ENCODE peak calls at places on chromosomes 12 and 14, in ten cellular contexts. J, B, F, Q, N, G, R, Z, A and U are unnamed samples.

GRCh38 chr12:75656650-75657049 is 145.2 kb upstream of the KRR1 start:
- DNase-seq in G (no peak), N (peak), A (no peak), Z (no peak), Q (peak), J (peak), B (no peak), F (no peak), R (no peak), U (no peak)

GRCh38 chr12:127014079-127014478 is 1252.9 kb upstream of the TMEM132C start:
- DNase-seq in Q (no peak), B (no peak), G (no peak), F (no peak), Z (no peak), J (no peak), N (no peak), A (no peak), R (no peak), U (no peak)

GRCh38 chr12:77032406-77032805 is 33.0 kb downstream of the E2F7 start:
- DNase-seq in N (no peak), Z (no peak), F (no peak), J (no peak), Q (no peak), A (no peak), G (no peak), R (no peak), B (no peak), U (no peak)

GRCh38 chr12:106022568-106023012 is 116.2 kb downstream of the NUAK1 start:
- DNase-seq in A (no peak), B (no peak), Z (no peak), F (no peak), G (no peak), Q (no peak), J (peak), N (no peak), R (no peak), U (no peak)

GRCh38 chr12:16076553-16076952 is 165.4 kb downstream of the DERA start:
- DNase-seq in J (peak), R (peak), A (peak), Q (no peak), N (no peak), B (no peak), F (no peak), Z (no peak), G (no peak), U (no peak)

GRCh38 chr12:46518729-46519128 is 146.2 kb upstream of the SLC38A2 start:
- DNase-seq in J (peak), Q (no peak), N (no peak), R (no peak), B (no peak), Z (no peak), A (no peak), G (no peak), F (no peak), U (no peak)

GRCh38 chr12:22986997-22987396 is 362.0 kb downstream of the ETNK1 start:
- DNase-seq in Z (no peak), J (no peak), B (no peak), N (no peak), A (no peak), Q (no peak), R (no peak), F (no peak), G (no peak), U (no peak)

GRCh38 chr14:20460458-20461229 is 590 bp downstream of the PIP4P1 start:
- DNase-seq in R (peak), N (peak), Z (peak), F (peak), G (no peak), Q (no peak), B (peak), J (no peak), A (peak), U (peak)

GRCh38 chr14:104826197-104826857 is 25.4 kb downstream of the ZBTB42 start:
- DNase-seq in Z (peak), F (peak), N (peak), R (peak), Q (peak), A (peak), G (peak), B (peak), J (peak), U (peak)

GRCh38 chr14:32693114-32693513 is 245.6 kb upstream of the NPAS3 start:
- DNase-seq in B (peak), J (peak), G (no peak), Z (no peak), F (peak), R (no peak), Q (no peak), N (no peak), A (no peak), U (peak)

GRCh38 chr12:243381-243780 is 19.3 kb downstream of the SLC6A13 start:
- DNase-seq in B (no peak), J (no peak), R (no peak), Z (no peak), Q (no peak), A (no peak), N (no peak), F (no peak), G (no peak), U (no peak)

GRCh38 chr12:34291426-34291901 is 269.2 kb downstream of the ALG10 start:
- DNase-seq in Z (peak), A (no peak), N (no peak), R (no peak), B (peak), F (no peak), Q (no peak), G (no peak), J (no peak), U (peak)

GRCh38 chr12:27807063-27807703 is 27.1 kb upstream of the MANSC4 start:
- DNase-seq in Z (no peak), F (no peak), N (peak), G (no peak), R (no peak), A (no peak), J (no peak), Q (no peak), B (no peak), U (no peak)
- TF ChIP-seq CTCF in Z (no peak), F (no peak), N (no peak), G (no peak), R (peak), A (no peak), J (no peak), Q (no peak), B (no peak), U (no peak)

DNA sequence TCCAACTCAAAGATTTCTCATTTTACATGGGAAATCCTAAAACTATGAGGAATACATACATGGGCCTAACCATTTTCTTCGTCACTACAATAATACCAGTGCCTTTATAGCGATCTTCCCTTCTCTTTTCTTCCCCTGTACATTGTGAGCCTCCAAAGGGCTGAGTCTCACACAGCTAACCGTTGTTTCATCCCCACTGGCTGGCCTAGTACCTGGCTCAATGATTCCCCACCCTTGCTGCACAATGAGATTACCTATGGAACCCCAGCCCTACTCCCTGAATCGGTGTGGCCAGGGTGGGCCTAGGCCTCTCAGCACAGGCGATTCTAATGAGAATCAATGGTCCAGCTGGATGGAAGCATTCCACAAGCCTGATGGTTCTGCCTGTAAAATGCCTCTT is 16.1 kb downstream of the PPTC7 start:
- DNase-seq in N (no peak), G (no peak), J (no peak), Z (no peak), Q (no peak), B (no peak), F (no peak), R (no peak), A (no peak), U (no peak)
- H3K27ac ChIP-seq in N (no peak), G (peak), J (no peak), Z (no peak), Q (no peak), B (no peak), F (no peak), R (no peak), A (no peak), U (no peak)

DNA sequence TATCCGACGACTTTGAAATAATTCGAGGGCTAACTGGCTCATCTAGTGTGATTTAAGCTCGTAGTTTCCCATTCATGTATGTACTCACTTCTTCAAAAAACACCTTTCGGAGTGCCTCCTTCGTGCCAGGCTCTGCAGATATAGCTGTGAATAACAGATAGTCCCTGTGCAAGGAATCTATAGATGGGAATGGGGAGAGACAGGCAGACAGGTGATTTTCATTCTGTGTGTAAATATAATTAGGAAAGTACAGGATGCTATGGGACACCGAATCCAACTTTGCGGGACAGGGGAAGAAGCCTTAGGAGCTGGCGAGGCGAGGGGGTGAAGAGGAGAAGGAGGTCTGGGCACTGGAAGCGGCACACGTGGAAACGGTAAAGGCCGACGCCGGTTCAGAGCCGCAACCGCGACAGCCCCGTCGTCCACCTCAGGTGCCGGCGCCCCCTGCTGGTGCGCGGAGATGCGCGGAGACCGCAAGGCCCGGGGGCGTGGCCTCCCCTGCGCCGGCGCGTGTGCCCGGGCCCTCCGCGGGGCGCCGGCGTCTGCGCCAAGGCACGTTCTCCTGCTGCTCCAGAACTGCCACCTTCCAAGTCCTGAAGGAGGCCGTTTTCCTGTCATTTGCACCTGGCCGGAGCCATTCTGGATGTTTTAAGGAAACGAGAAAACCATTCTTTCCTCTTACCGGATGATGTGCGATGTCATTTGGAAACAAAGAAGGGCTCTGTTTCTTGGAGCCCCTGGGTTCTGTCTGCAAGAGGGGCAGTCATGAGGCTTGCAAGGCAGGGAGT is 18.0 kb upstream of the CACNA1C start:
- DNase-seq in Q (peak), Z (peak), F (peak), J (peak), A (peak), N (peak), R (peak), G (peak), B (peak), U (peak)
- H3K4me3 ChIP-seq in Q (peak), Z (no peak), F (peak), J (peak), A (peak), N (peak), R (peak), G (peak), B (no peak), U (peak)

DNA sequence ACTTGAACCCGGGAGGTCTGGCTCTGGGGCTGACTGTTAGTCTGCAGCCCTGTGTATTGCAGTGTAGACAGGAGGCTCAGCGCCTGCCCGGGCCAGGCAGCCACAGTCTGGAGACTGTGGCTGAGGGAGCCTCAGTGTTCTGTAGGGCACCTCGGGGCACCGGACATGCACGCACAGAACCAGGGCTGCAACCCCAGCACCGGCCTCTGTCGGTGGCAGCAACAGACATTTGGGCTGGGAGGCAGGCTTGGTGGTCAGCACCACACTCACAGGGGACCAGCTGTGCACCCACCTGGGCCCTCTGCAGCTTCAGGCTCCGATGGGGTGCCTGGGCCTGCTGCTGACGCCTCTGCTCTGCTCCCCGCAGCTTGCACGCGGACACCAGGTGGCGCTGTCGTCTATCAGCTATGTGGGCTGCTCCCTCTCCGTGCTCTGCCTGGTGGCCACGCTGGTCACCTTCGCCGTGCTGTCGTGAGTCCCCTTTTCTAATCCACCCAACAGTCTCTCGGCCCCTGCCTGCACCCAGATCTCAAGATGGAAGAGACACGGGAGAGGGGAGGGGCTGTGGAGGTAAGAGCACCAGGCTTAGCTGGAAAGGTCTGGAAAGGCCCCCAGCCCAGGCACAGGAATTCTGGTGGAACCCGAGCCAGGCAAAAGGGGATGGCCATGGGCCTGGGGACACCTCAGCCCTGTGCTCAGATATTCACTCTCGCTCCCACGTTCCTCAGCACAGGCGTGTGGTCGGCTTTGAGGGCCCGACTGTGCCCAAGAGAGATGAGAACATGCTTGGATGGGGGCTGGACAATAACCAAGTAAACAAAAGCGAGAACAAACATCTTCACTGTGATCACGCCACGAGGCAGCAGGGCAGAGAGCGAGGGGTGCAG is 151.0 kb downstream of the ADGRD1 start:
- DNase-seq in F (peak), J (peak), R (peak), Q (peak), A (peak), Z (peak), N (peak), G (peak), B (peak), U (peak)
- TF ChIP-seq CTCF in F (peak), J (peak), R (peak), Q (peak), A (peak), Z (peak), N (peak), G (peak), B (peak), U (peak)

GRCh38 chr12:53218551-53219114 is 11.6 kb upstream of the ITGB7 start:
- DNase-seq in R (no peak), J (peak), Q (no peak), Z (no peak), B (no peak), F (no peak), G (peak), N (no peak), A (peak), U (no peak)

GRCh38 chr12:53217930-53218307 is 10.9 kb upstream of the ITGB7 start:
- DNase-seq in Q (peak), N (no peak), A (peak), Z (no peak), J (no peak), F (no peak), B (no peak), G (no peak), R (no peak), U (no peak)

GRCh38 chr12:53219116-53219955 is 12.3 kb upstream of the ITGB7 start:
- DNase-seq in R (no peak), G (peak), J (peak), B (no peak), A (peak), N (no peak), Q (peak), F (no peak), Z (peak), U (no peak)

GRCh38 chr12:53215497-53215896 is 8.4 kb upstream of the ITGB7 start:
- DNase-seq in Q (no peak), F (no peak), G (no peak), A (no peak), R (no peak), N (no peak), B (no peak), J (no peak), Z (no peak), U (no peak)

GRCh38 chr12:53217049-53217929 is 10.2 kb upstream of the ITGB7 start:
- DNase-seq in Z (peak), F (peak), R (no peak), N (peak), G (peak), Q (no peak), B (peak), A (peak), J (peak), U (peak)
- H3K27ac ChIP-seq in Z (no peak), F (peak), R (no peak), N (peak), G (peak), Q (no peak), B (peak), A (peak), J (peak), U (peak)

DNA sequence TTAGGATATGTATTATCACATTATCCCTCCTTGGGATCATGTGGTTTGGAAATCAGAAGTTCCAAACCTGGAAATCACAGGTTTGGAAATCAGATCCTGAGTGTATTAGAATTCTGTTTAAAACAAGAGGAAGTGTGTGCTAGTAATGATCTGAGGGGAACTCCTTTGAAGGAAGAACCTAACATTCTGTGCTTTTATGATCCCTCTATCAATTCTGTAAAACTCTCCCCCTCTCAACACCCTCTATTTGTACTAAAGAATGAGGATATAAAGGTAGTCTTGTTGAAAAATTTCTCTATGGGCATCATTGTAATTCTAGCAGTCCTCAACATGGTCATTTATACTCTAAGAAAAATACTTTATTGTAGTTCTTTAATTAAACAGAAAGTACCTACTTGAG is 97.4 kb downstream of the SRGAP1 start:
- DNase-seq in G (no peak), A (no peak), N (no peak), Q (no peak), J (no peak), B (no peak), R (no peak), F (no peak), Z (no peak), U (no peak)
- H3K4me3 ChIP-seq in G (no peak), A (no peak), N (no peak), Q (no peak), J (no peak), B (no peak), R (no peak), F (no peak), Z (no peak), U (no peak)

DNA sequence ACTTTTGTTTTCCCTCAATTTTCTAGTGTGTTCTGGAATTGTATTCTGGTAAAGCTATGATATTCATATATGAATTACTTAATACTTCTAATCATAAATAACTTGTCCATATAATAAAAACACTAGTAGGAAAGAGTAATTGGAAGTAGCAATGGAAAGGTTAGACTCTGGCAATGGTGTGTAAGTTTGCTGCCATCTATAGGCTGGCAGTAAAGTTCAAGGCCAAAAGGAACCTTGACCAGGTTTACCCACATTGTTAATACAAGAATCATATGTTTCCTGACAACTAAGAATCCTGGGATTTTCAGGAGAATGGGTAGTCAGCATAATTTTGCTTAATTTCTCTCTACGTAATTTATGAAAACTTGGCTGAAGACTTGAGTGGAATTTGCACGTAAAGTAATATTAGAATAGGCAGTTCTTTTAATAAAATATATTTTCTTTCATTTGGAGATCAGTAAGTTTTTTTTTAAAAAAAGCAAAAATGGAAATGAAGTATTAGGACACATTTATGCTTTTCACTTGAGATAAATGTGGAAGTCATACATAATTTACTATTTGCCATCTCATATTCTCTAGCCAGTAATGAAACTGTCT is 926.7 kb downstream of the GALC start:
- DNase-seq in Z (no peak), Q (no peak), R (peak), B (no peak), J (peak), N (no peak), G (no peak), F (no peak), A (no peak), U (no peak)
- TF ChIP-seq CTCF in Z (peak), Q (peak), R (peak), B (no peak), J (peak), N (no peak), G (no peak), F (no peak), A (no peak), U (no peak)